ENCODE peak calls at places on chromosomes 13 and 19, in seven cellular contexts. A is heart right ventricle; J is NCI-H510A treated with DMSO at 0.1 percent for 48 hours; Q is brain microvascular endothelial cell; D is anterior cingulate cortex; W is amniotic stem cell; K is stimulated activated naive CD8-positive, alpha-beta T cell treated with anti-CD3 and anti-CD28 coated beads, Interleukin-15, Interleukin-2, amounts not matched to agents 100 U/mL and 50 U/mL, for 24 hours. R is an unnamed sample.

GRCh38 chr13:43730642-43731041 is 56.1 kb downstream of the ENOX1 start:
- DNase-seq in A (peak), J (no peak), Q (peak), D (no peak), W (no peak), K (no peak), R (no peak)

GRCh38 chr13:67299731-67300130 is 69.6 kb upstream of the PCDH9 start:
- DNase-seq in A (no peak), J (no peak), Q (peak), D (peak), W (no peak), K (no peak), R (no peak)

GRCh38 chr19:36837525-36837901 is 674 bp downstream of the ZNF790 start:
- DNase-seq in A (no peak), J (no peak), Q (peak), D (no peak), W (no peak), K (no peak), R (no peak)

GRCh38 chr13:49183672-49184315 is 36.3 kb upstream of the MLNR start:
- DNase-seq in A (no peak), J (no peak), Q (no peak), D (no peak), W (no peak), K (no peak), R (no peak)

GRCh38 chr13:114341003-114341777 is 26.9 kb downstream of the CHAMP1 start:
- DNase-seq in A (no peak), J (no peak), Q (no peak), D (no peak), W (no peak), K (no peak), R (no peak)

GRCh38 chr19:49767380-49767779 is 579 bp downstream of the AP2A1 start:
- DNase-seq in A (no peak), J (no peak), Q (no peak), D (no peak), W (no peak), K (no peak), R (no peak)

GRCh38 chr19:58305932-58306323 is 751 bp downstream of the ERVK3-1 start:
- DNase-seq in A (no peak), J (no peak), Q (no peak), D (no peak), W (no peak), K (peak), R (no peak)

GRCh38 chr19:47512183-47512947 is 2.5 kb downstream of the NAPA start:
- DNase-seq in A (no peak), J (no peak), Q (no peak), D (no peak), W (no peak), K (no peak), R (peak)

GRCh38 chr13:38908574-38908973 is 82.1 kb downstream of the STOML3 start:
- DNase-seq in A (no peak), J (no peak), Q (no peak), D (no peak), W (no peak), K (no peak), R (no peak)

GRCh38 chr19:39645800-39646411 is 9.8 kb upstream of the LGALS16 start:
- DNase-seq in A (no peak), J (no peak), Q (peak), D (no peak), W (no peak), K (peak), R (no peak)

GRCh38 chr19:5184930-5185329 is 155.7 kb downstream of the PTPRS start:
- DNase-seq in A (no peak), J (no peak), Q (no peak), D (no peak), W (no peak), K (no peak), R (no peak)

GRCh38 chr13:79477968-79478367 is 3.0 kb upstream of the NDFIP2 start:
- DNase-seq in A (peak), J (no peak), Q (no peak), D (peak), W (no peak), K (no peak), R (no peak)

GRCh38 chr19:30158893-30159245 is 213.3 kb upstream of the ZNF536 start:
- DNase-seq in A (no peak), J (no peak), Q (no peak), D (no peak), W (no peak), K (no peak), R (no peak)

GRCh38 chr19:3683405-3683865 is 16.8 kb downstream of the PIP5K1C start:
- DNase-seq in A (peak), J (no peak), Q (peak), D (no peak), W (no peak), K (no peak), R (no peak)

GRCh38 chr19:40743926-40744325 is 6.4 kb downstream of the ACTMAP start:
- DNase-seq in A (no peak), J (no peak), Q (no peak), D (no peak), W (no peak), K (no peak), R (no peak)

GRCh38 chr19:1861599-1862031 is 1.8 kb downstream of the KLF16 start:
- DNase-seq in A (no peak), J (no peak), Q (no peak), D (no peak), W (no peak), K (no peak), R (no peak)

GRCh38 chr19:54462072-54462712 is 1.4 kb downstream of the LENG9 start:
- DNase-seq in A (no peak), J (no peak), Q (no peak), D (no peak), W (no peak), K (no peak), R (no peak)

GRCh38 chr13:114065926-114066774 is 66.3 kb downstream of the RASA3 start:
- DNase-seq in A (peak), J (no peak), Q (no peak), D (no peak), W (no peak), K (peak), R (no peak)

GRCh38 chr13:50230365-50230978 is 215.2 kb downstream of the KCNRG start:
- DNase-seq in A (no peak), J (no peak), Q (no peak), D (no peak), W (no peak), K (no peak), R (no peak)

GRCh38 chr19:30784850-30785459 is 412.8 kb downstream of the ZNF536 start:
- DNase-seq in A (peak), J (no peak), Q (peak), D (no peak), W (no peak), K (peak), R (peak)

GRCh38 chr19:14318873-14319272 is 62.4 kb upstream of the ADGRE5 start:
- DNase-seq in A (no peak), J (no peak), Q (no peak), D (no peak), W (no peak), K (peak), R (peak)

GRCh38 chr19:4967738-4968461 is 1.0 kb upstream of the KDM4B start:
- DNase-seq in A (no peak), J (no peak), Q (no peak), D (no peak), W (no peak), K (no peak), R (peak)

GRCh38 chr13:32838985-32839384 is 177.2 kb upstream of the KL start:
- DNase-seq in A (peak), J (no peak), Q (peak), D (no peak), W (no peak), K (no peak), R (no peak)

GRCh38 chr13:99464441-99464949 is 36.8 kb upstream of the TM9SF2 start:
- DNase-seq in A (no peak), J (no peak), Q (no peak), D (no peak), W (no peak), K (no peak), R (no peak)

GRCh38 chr13:58018020-58018419 is 386.5 kb downstream of the PCDH17 start:
- DNase-seq in A (no peak), J (no peak), Q (no peak), D (no peak), W (no peak), K (no peak), R (no peak)

GRCh38 chr19:7467009-7467989 is 21.5 kb downstream of the PEX11G start:
- DNase-seq in A (no peak), J (no peak), Q (no peak), D (no peak), W (no peak), K (no peak), R (no peak)

GRCh38 chr19:39479916-39480315 is 722 bp upstream of the TIMM50 start:
- DNase-seq in A (no peak), J (no peak), Q (no peak), D (no peak), W (no peak), K (no peak), R (no peak)

GRCh38 chr19:30879225-30879624 is 470.0 kb downstream of the TSHZ3 start:
- DNase-seq in A (no peak), J (no peak), Q (no peak), D (no peak), W (no peak), K (no peak), R (no peak)

GRCh38 chr13:47039106-47039505 is 142.3 kb upstream of the HTR2A start:
- DNase-seq in A (no peak), J (no peak), Q (peak), D (no peak), W (no peak), K (no peak), R (no peak)

GRCh38 chr19:55546822-55547614 is 1.7 kb upstream of the SBK3 start:
- DNase-seq in A (peak), J (no peak), Q (peak), D (no peak), W (no peak), K (peak), R (peak)